ENCODE peak calls at places on chromosome 3, in nine cellular contexts. One of them, this sample, is unnamed.

GRCh38 chr3:59809016-59809415 is 759.2 kb upstream of the CFAP20DC start:
- DNase-seq in endothelial cell of umbilical vein: no peak
- DNase-seq in epithelial cell of proximal tubule: no peak
- DNase-seq in 8988T: no peak
- DNase-seq in activated T-cell treated with anti-CD3 and anti-CD28 coated beads for 1 hour: no peak
- DNase-seq in brain microvascular endothelial cell: peak
- DNase-seq in fibroblast of villous mesenchyme: peak
- DNase-seq in CD4-positive, alpha-beta memory T cell: no peak
- DNase-seq in HTR-8/SVneo: no peak
- DNase-seq in this sample: no peak

GRCh38 chr3:120773932-120774331 is 31.4 kb downstream of the GTF2E1 start:
- DNase-seq in endothelial cell of umbilical vein: no peak
- DNase-seq in epithelial cell of proximal tubule: no peak
- DNase-seq in 8988T: no peak
- DNase-seq in activated T-cell treated with anti-CD3 and anti-CD28 coated beads for 1 hour: no peak
- DNase-seq in brain microvascular endothelial cell: peak
- DNase-seq in fibroblast of villous mesenchyme: peak
- DNase-seq in CD4-positive, alpha-beta memory T cell: no peak
- DNase-seq in HTR-8/SVneo: no peak
- DNase-seq in this sample: no peak

GRCh38 chr3:67692621-67693020 is 38.2 kb upstream of the SUCLG2 start:
- DNase-seq in endothelial cell of umbilical vein: no peak
- DNase-seq in epithelial cell of proximal tubule: no peak
- DNase-seq in 8988T: no peak
- DNase-seq in activated T-cell treated with anti-CD3 and anti-CD28 coated beads for 1 hour: no peak
- DNase-seq in brain microvascular endothelial cell: peak
- DNase-seq in fibroblast of villous mesenchyme: peak
- DNase-seq in CD4-positive, alpha-beta memory T cell: no peak
- DNase-seq in HTR-8/SVneo: no peak
- DNase-seq in this sample: no peak

GRCh38 chr3:4748701-4749378 is 230.4 kb upstream of the BHLHE40 start:
- DNase-seq in endothelial cell of umbilical vein: no peak
- DNase-seq in epithelial cell of proximal tubule: no peak
- DNase-seq in 8988T: no peak
- DNase-seq in activated T-cell treated with anti-CD3 and anti-CD28 coated beads for 1 hour: no peak
- DNase-seq in brain microvascular endothelial cell: no peak
- DNase-seq in fibroblast of villous mesenchyme: no peak
- DNase-seq in CD4-positive, alpha-beta memory T cell: no peak
- DNase-seq in HTR-8/SVneo: no peak
- DNase-seq in this sample: no peak

GRCh38 chr3:98962951-98963350 is 61.5 kb upstream of the DCBLD2 start:
- DNase-seq in endothelial cell of umbilical vein: no peak
- DNase-seq in epithelial cell of proximal tubule: no peak
- DNase-seq in 8988T: no peak
- DNase-seq in activated T-cell treated with anti-CD3 and anti-CD28 coated beads for 1 hour: no peak
- DNase-seq in brain microvascular endothelial cell: peak
- DNase-seq in fibroblast of villous mesenchyme: no peak
- DNase-seq in CD4-positive, alpha-beta memory T cell: no peak
- DNase-seq in HTR-8/SVneo: no peak
- DNase-seq in this sample: no peak

GRCh38 chr3:53677406-53677805 is 168.8 kb downstream of the CHDH start:
- DNase-seq in endothelial cell of umbilical vein: no peak
- DNase-seq in epithelial cell of proximal tubule: no peak
- DNase-seq in 8988T: peak
- DNase-seq in activated T-cell treated with anti-CD3 and anti-CD28 coated beads for 1 hour: no peak
- DNase-seq in brain microvascular endothelial cell: no peak
- DNase-seq in fibroblast of villous mesenchyme: no peak
- DNase-seq in CD4-positive, alpha-beta memory T cell: no peak
- DNase-seq in HTR-8/SVneo: no peak
- DNase-seq in this sample: no peak

GRCh38 chr3:180630360-180630759 is 28.4 kb downstream of the TTC14 start:
- DNase-seq in endothelial cell of umbilical vein: peak
- DNase-seq in epithelial cell of proximal tubule: no peak
- DNase-seq in 8988T: no peak
- DNase-seq in activated T-cell treated with anti-CD3 and anti-CD28 coated beads for 1 hour: no peak
- DNase-seq in brain microvascular endothelial cell: no peak
- DNase-seq in fibroblast of villous mesenchyme: no peak
- DNase-seq in CD4-positive, alpha-beta memory T cell: no peak
- DNase-seq in HTR-8/SVneo: no peak
- DNase-seq in this sample: no peak

GRCh38 chr3:2931265-2931664 is 178.9 kb downstream of the IL5RA start:
- DNase-seq in endothelial cell of umbilical vein: no peak
- DNase-seq in epithelial cell of proximal tubule: no peak
- DNase-seq in 8988T: no peak
- DNase-seq in activated T-cell treated with anti-CD3 and anti-CD28 coated beads for 1 hour: no peak
- DNase-seq in brain microvascular endothelial cell: no peak
- DNase-seq in fibroblast of villous mesenchyme: no peak
- DNase-seq in CD4-positive, alpha-beta memory T cell: no peak
- DNase-seq in HTR-8/SVneo: no peak
- DNase-seq in this sample: no peak

GRCh38 chr3:16439163-16439847 is 74.2 kb downstream of the RFTN1 start:
- DNase-seq in endothelial cell of umbilical vein: no peak
- DNase-seq in epithelial cell of proximal tubule: no peak
- DNase-seq in 8988T: no peak
- DNase-seq in activated T-cell treated with anti-CD3 and anti-CD28 coated beads for 1 hour: no peak
- DNase-seq in brain microvascular endothelial cell: no peak
- DNase-seq in fibroblast of villous mesenchyme: peak
- DNase-seq in CD4-positive, alpha-beta memory T cell: no peak
- DNase-seq in HTR-8/SVneo: no peak
- DNase-seq in this sample: peak

GRCh38 chr3:71206821-71207220 is 376.7 kb downstream of the FOXP1 start:
- DNase-seq in endothelial cell of umbilical vein: no peak
- DNase-seq in epithelial cell of proximal tubule: no peak
- DNase-seq in 8988T: no peak
- DNase-seq in activated T-cell treated with anti-CD3 and anti-CD28 coated beads for 1 hour: no peak
- DNase-seq in brain microvascular endothelial cell: no peak
- DNase-seq in fibroblast of villous mesenchyme: no peak
- DNase-seq in CD4-positive, alpha-beta memory T cell: no peak
- DNase-seq in HTR-8/SVneo: no peak
- DNase-seq in this sample: no peak

GRCh38 chr3:2156244-2156847 is 57.7 kb downstream of the CNTN4 start:
- DNase-seq in endothelial cell of umbilical vein: no peak
- DNase-seq in epithelial cell of proximal tubule: no peak
- DNase-seq in 8988T: peak
- DNase-seq in activated T-cell treated with anti-CD3 and anti-CD28 coated beads for 1 hour: no peak
- DNase-seq in brain microvascular endothelial cell: no peak
- DNase-seq in fibroblast of villous mesenchyme: no peak
- DNase-seq in CD4-positive, alpha-beta memory T cell: no peak
- DNase-seq in HTR-8/SVneo: no peak
- DNase-seq in this sample: no peak